ENCODE peak calls at places on chromosomes 4 and X, in nine cellular contexts. One of them, this sample, is unnamed.

GRCh38 chr4:156594619-156595018 is 377.0 kb downstream of the PDGFC start:
- DNase-seq in thyroid gland: peak
- DNase-seq in SK-MEL-5: peak
- DNase-seq in activated CD4-positive, alpha-beta T cell treated with anti-CD3 and anti-CD28 coated beads, Interleukin-2, amount 50 U/mL, for 1 hour: no peak
- DNase-seq in cortex of kidney: no peak
- DNase-seq in small intestine: no peak
- DNase-seq in posterior cingulate gyrus: peak
- DNase-seq in ovary: no peak
- DNase-seq in H7: no peak
- DNase-seq in this sample: no peak

GRCh38 chrX:13090261-13091110 is 46.1 kb upstream of the FAM9C start:
- DNase-seq in thyroid gland: no peak
- DNase-seq in SK-MEL-5: peak
- DNase-seq in activated CD4-positive, alpha-beta T cell treated with anti-CD3 and anti-CD28 coated beads, Interleukin-2, amount 50 U/mL, for 1 hour: no peak
- DNase-seq in cortex of kidney: no peak
- DNase-seq in small intestine: no peak
- DNase-seq in posterior cingulate gyrus: no peak
- DNase-seq in ovary: no peak
- DNase-seq in H7: no peak
- DNase-seq in this sample: peak

GRCh38 chr4:42953316-42953715 is 60.8 kb downstream of the GRXCR1 start:
- DNase-seq in thyroid gland: no peak
- DNase-seq in SK-MEL-5: peak
- DNase-seq in activated CD4-positive, alpha-beta T cell treated with anti-CD3 and anti-CD28 coated beads, Interleukin-2, amount 50 U/mL, for 1 hour: no peak
- DNase-seq in cortex of kidney: no peak
- DNase-seq in small intestine: no peak
- DNase-seq in posterior cingulate gyrus: no peak
- DNase-seq in ovary: no peak
- DNase-seq in H7: no peak
- DNase-seq in this sample: no peak

GRCh38 chr4:113436360-113436759 is 325.2 kb downstream of the CAMK2D start:
- DNase-seq in thyroid gland: no peak
- DNase-seq in SK-MEL-5: peak
- DNase-seq in activated CD4-positive, alpha-beta T cell treated with anti-CD3 and anti-CD28 coated beads, Interleukin-2, amount 50 U/mL, for 1 hour: no peak
- DNase-seq in cortex of kidney: no peak
- DNase-seq in small intestine: no peak
- DNase-seq in posterior cingulate gyrus: no peak
- DNase-seq in ovary: no peak
- DNase-seq in H7: no peak
- DNase-seq in this sample: no peak

GRCh38 chrX:105608745-105609144 is 213.6 kb upstream of the NRK start:
- DNase-seq in thyroid gland: no peak
- DNase-seq in SK-MEL-5: no peak
- DNase-seq in activated CD4-positive, alpha-beta T cell treated with anti-CD3 and anti-CD28 coated beads, Interleukin-2, amount 50 U/mL, for 1 hour: no peak
- DNase-seq in cortex of kidney: no peak
- DNase-seq in small intestine: no peak
- DNase-seq in posterior cingulate gyrus: no peak
- DNase-seq in ovary: no peak
- DNase-seq in H7: no peak
- DNase-seq in this sample: no peak

GRCh38 chr4:98387345-98388017 is 126.3 kb downstream of the RAP1GDS1 start:
- DNase-seq in thyroid gland: no peak
- DNase-seq in SK-MEL-5: no peak
- DNase-seq in activated CD4-positive, alpha-beta T cell treated with anti-CD3 and anti-CD28 coated beads, Interleukin-2, amount 50 U/mL, for 1 hour: no peak
- DNase-seq in cortex of kidney: no peak
- DNase-seq in small intestine: no peak
- DNase-seq in posterior cingulate gyrus: no peak
- DNase-seq in ovary: no peak
- DNase-seq in H7: no peak
- DNase-seq in this sample: no peak

GRCh38 chr4:98261291-98262271 is at the start of gene RAP1GDS1:
- DNase-seq in thyroid gland: peak
- DNase-seq in SK-MEL-5: peak
- DNase-seq in activated CD4-positive, alpha-beta T cell treated with anti-CD3 and anti-CD28 coated beads, Interleukin-2, amount 50 U/mL, for 1 hour: peak
- DNase-seq in cortex of kidney: peak
- DNase-seq in small intestine: peak
- DNase-seq in posterior cingulate gyrus: peak
- DNase-seq in ovary: no peak
- DNase-seq in H7: peak
- DNase-seq in this sample: peak

GRCh38 chrX:11770320-11770719 is 12.3 kb downstream of the MSL3 start:
- DNase-seq in thyroid gland: peak
- DNase-seq in SK-MEL-5: peak
- DNase-seq in activated CD4-positive, alpha-beta T cell treated with anti-CD3 and anti-CD28 coated beads, Interleukin-2, amount 50 U/mL, for 1 hour: peak
- DNase-seq in cortex of kidney: no peak
- DNase-seq in small intestine: peak
- DNase-seq in posterior cingulate gyrus: peak
- DNase-seq in ovary: peak
- DNase-seq in H7: peak
- DNase-seq in this sample: peak

GRCh38 chr4:186264660-186265059 is 1.3 kb upstream of the F11 start:
- DNase-seq in thyroid gland: no peak
- DNase-seq in SK-MEL-5: no peak
- DNase-seq in activated CD4-positive, alpha-beta T cell treated with anti-CD3 and anti-CD28 coated beads, Interleukin-2, amount 50 U/mL, for 1 hour: no peak
- DNase-seq in cortex of kidney: no peak
- DNase-seq in small intestine: no peak
- DNase-seq in posterior cingulate gyrus: no peak
- DNase-seq in ovary: no peak
- DNase-seq in H7: no peak
- DNase-seq in this sample: no peak

GRCh38 chrX:123175366-123176122 is 8.5 kb upstream of the GRIA3 start:
- DNase-seq in thyroid gland: no peak
- DNase-seq in SK-MEL-5: no peak
- DNase-seq in activated CD4-positive, alpha-beta T cell treated with anti-CD3 and anti-CD28 coated beads, Interleukin-2, amount 50 U/mL, for 1 hour: no peak
- DNase-seq in cortex of kidney: no peak
- DNase-seq in small intestine: no peak
- DNase-seq in posterior cingulate gyrus: no peak
- DNase-seq in ovary: no peak
- DNase-seq in H7: peak
- DNase-seq in this sample: no peak

GRCh38 chr4:101356928-101357327 is 9.6 kb upstream of the PPP3CA start:
- DNase-seq in thyroid gland: peak
- DNase-seq in SK-MEL-5: no peak
- DNase-seq in activated CD4-positive, alpha-beta T cell treated with anti-CD3 and anti-CD28 coated beads, Interleukin-2, amount 50 U/mL, for 1 hour: no peak
- DNase-seq in cortex of kidney: no peak
- DNase-seq in small intestine: peak
- DNase-seq in posterior cingulate gyrus: no peak
- DNase-seq in ovary: no peak
- DNase-seq in H7: no peak
- DNase-seq in this sample: no peak

GRCh38 chr4:54290980-54291379 is 61.9 kb downstream of the PDGFRA start:
- DNase-seq in thyroid gland: no peak
- DNase-seq in SK-MEL-5: no peak
- DNase-seq in activated CD4-positive, alpha-beta T cell treated with anti-CD3 and anti-CD28 coated beads, Interleukin-2, amount 50 U/mL, for 1 hour: no peak
- DNase-seq in cortex of kidney: no peak
- DNase-seq in small intestine: no peak
- DNase-seq in posterior cingulate gyrus: no peak
- DNase-seq in ovary: no peak
- DNase-seq in H7: no peak
- DNase-seq in this sample: no peak

GRCh38 chr4:31193516-31193915 is 473.3 kb downstream of the PCDH7 start:
- DNase-seq in thyroid gland: no peak
- DNase-seq in SK-MEL-5: no peak
- DNase-seq in activated CD4-positive, alpha-beta T cell treated with anti-CD3 and anti-CD28 coated beads, Interleukin-2, amount 50 U/mL, for 1 hour: no peak
- DNase-seq in cortex of kidney: no peak
- DNase-seq in small intestine: peak
- DNase-seq in posterior cingulate gyrus: no peak
- DNase-seq in ovary: no peak
- DNase-seq in H7: no peak
- DNase-seq in this sample: no peak

GRCh38 chrX:40098264-40099045 is 697 bp upstream of the BCOR start:
- DNase-seq in thyroid gland: peak
- DNase-seq in SK-MEL-5: peak
- DNase-seq in activated CD4-positive, alpha-beta T cell treated with anti-CD3 and anti-CD28 coated beads, Interleukin-2, amount 50 U/mL, for 1 hour: peak
- DNase-seq in cortex of kidney: no peak
- DNase-seq in small intestine: no peak
- DNase-seq in posterior cingulate gyrus: no peak
- DNase-seq in ovary: peak
- DNase-seq in H7: peak
- DNase-seq in this sample: peak

GRCh38 chrX:73262991-73263390 is 48.3 kb upstream of the NAP1L2 start:
- DNase-seq in thyroid gland: no peak
- DNase-seq in SK-MEL-5: peak
- DNase-seq in activated CD4-positive, alpha-beta T cell treated with anti-CD3 and anti-CD28 coated beads, Interleukin-2, amount 50 U/mL, for 1 hour: no peak
- DNase-seq in cortex of kidney: no peak
- DNase-seq in small intestine: no peak
- DNase-seq in posterior cingulate gyrus: no peak
- DNase-seq in ovary: no peak
- DNase-seq in H7: peak
- DNase-seq in this sample: no peak

GRCh38 chr4:82042042-82042441 is 331.7 kb downstream of the HNRNPD start:
- DNase-seq in thyroid gland: no peak
- DNase-seq in SK-MEL-5: no peak
- DNase-seq in activated CD4-positive, alpha-beta T cell treated with anti-CD3 and anti-CD28 coated beads, Interleukin-2, amount 50 U/mL, for 1 hour: no peak
- DNase-seq in cortex of kidney: no peak
- DNase-seq in small intestine: no peak
- DNase-seq in posterior cingulate gyrus: no peak
- DNase-seq in ovary: no peak
- DNase-seq in H7: no peak
- DNase-seq in this sample: no peak

GRCh38 chr4:163554870-163555465 is 60.5 kb downstream of the TMA16 start:
- DNase-seq in thyroid gland: no peak
- DNase-seq in SK-MEL-5: peak
- DNase-seq in activated CD4-positive, alpha-beta T cell treated with anti-CD3 and anti-CD28 coated beads, Interleukin-2, amount 50 U/mL, for 1 hour: no peak
- DNase-seq in cortex of kidney: no peak
- DNase-seq in small intestine: peak
- DNase-seq in posterior cingulate gyrus: no peak
- DNase-seq in ovary: no peak
- DNase-seq in H7: peak
- DNase-seq in this sample: no peak

GRCh38 chr4:40976343-40976742 is 226.6 kb downstream of the NSUN7 start:
- DNase-seq in thyroid gland: peak
- DNase-seq in SK-MEL-5: peak
- DNase-seq in activated CD4-positive, alpha-beta T cell treated with anti-CD3 and anti-CD28 coated beads, Interleukin-2, amount 50 U/mL, for 1 hour: no peak
- DNase-seq in cortex of kidney: no peak
- DNase-seq in small intestine: peak
- DNase-seq in posterior cingulate gyrus: no peak
- DNase-seq in ovary: no peak
- DNase-seq in H7: peak
- DNase-seq in this sample: no peak

GRCh38 chr4:101211146-101211553 is 136.2 kb downstream of the PPP3CA start:
- DNase-seq in thyroid gland: no peak
- DNase-seq in SK-MEL-5: no peak
- DNase-seq in activated CD4-positive, alpha-beta T cell treated with anti-CD3 and anti-CD28 coated beads, Interleukin-2, amount 50 U/mL, for 1 hour: no peak
- DNase-seq in cortex of kidney: no peak
- DNase-seq in small intestine: peak
- DNase-seq in posterior cingulate gyrus: no peak
- DNase-seq in ovary: no peak
- DNase-seq in H7: no peak
- DNase-seq in this sample: no peak

GRCh38 chrX:66931713-66932112 is 292.8 kb upstream of the EDA2R start:
- DNase-seq in thyroid gland: no peak
- DNase-seq in SK-MEL-5: no peak
- DNase-seq in activated CD4-positive, alpha-beta T cell treated with anti-CD3 and anti-CD28 coated beads, Interleukin-2, amount 50 U/mL, for 1 hour: no peak
- DNase-seq in cortex of kidney: no peak
- DNase-seq in small intestine: no peak
- DNase-seq in posterior cingulate gyrus: no peak
- DNase-seq in ovary: no peak
- DNase-seq in H7: no peak
- DNase-seq in this sample: no peak

GRCh38 chrX:39813631-39814246 is 284.0 kb downstream of the BCOR start:
- DNase-seq in thyroid gland: peak
- DNase-seq in SK-MEL-5: no peak
- DNase-seq in activated CD4-positive, alpha-beta T cell treated with anti-CD3 and anti-CD28 coated beads, Interleukin-2, amount 50 U/mL, for 1 hour: no peak
- DNase-seq in cortex of kidney: no peak
- DNase-seq in small intestine: peak
- DNase-seq in posterior cingulate gyrus: peak
- DNase-seq in ovary: peak
- DNase-seq in H7: no peak
- DNase-seq in this sample: peak

GRCh38 chr4:74446193-74446868 is 1.4 kb downstream of the AREG start:
- DNase-seq in thyroid gland: no peak
- DNase-seq in SK-MEL-5: no peak
- DNase-seq in activated CD4-positive, alpha-beta T cell treated with anti-CD3 and anti-CD28 coated beads, Interleukin-2, amount 50 U/mL, for 1 hour: no peak
- DNase-seq in cortex of kidney: no peak
- DNase-seq in small intestine: no peak
- DNase-seq in posterior cingulate gyrus: no peak
- DNase-seq in ovary: no peak
- DNase-seq in H7: no peak
- DNase-seq in this sample: no peak

GRCh38 chr4:150986085-150986484 is 29.0 kb downstream of the LRBA start:
- DNase-seq in thyroid gland: no peak
- DNase-seq in SK-MEL-5: no peak
- DNase-seq in activated CD4-positive, alpha-beta T cell treated with anti-CD3 and anti-CD28 coated beads, Interleukin-2, amount 50 U/mL, for 1 hour: no peak
- DNase-seq in cortex of kidney: no peak
- DNase-seq in small intestine: no peak
- DNase-seq in posterior cingulate gyrus: no peak
- DNase-seq in ovary: no peak
- DNase-seq in H7: no peak
- DNase-seq in this sample: no peak

GRCh38 chr4:34720563-34720962 is 1523.8 kb downstream of the ARAP2 start:
- DNase-seq in thyroid gland: no peak
- DNase-seq in SK-MEL-5: peak
- DNase-seq in activated CD4-positive, alpha-beta T cell treated with anti-CD3 and anti-CD28 coated beads, Interleukin-2, amount 50 U/mL, for 1 hour: no peak
- DNase-seq in cortex of kidney: no peak
- DNase-seq in small intestine: no peak
- DNase-seq in posterior cingulate gyrus: no peak
- DNase-seq in ovary: no peak
- DNase-seq in H7: peak
- DNase-seq in this sample: no peak

GRCh38 chr4:1806596-1807257 is 13.6 kb downstream of the FGFR3 start:
- DNase-seq in thyroid gland: no peak
- DNase-seq in SK-MEL-5: no peak
- DNase-seq in activated CD4-positive, alpha-beta T cell treated with anti-CD3 and anti-CD28 coated beads, Interleukin-2, amount 50 U/mL, for 1 hour: no peak
- DNase-seq in cortex of kidney: no peak
- DNase-seq in small intestine: no peak
- DNase-seq in posterior cingulate gyrus: no peak
- DNase-seq in ovary: no peak
- DNase-seq in H7: no peak
- DNase-seq in this sample: no peak

GRCh38 chrX:31223817-31224216 is 152.0 kb upstream of the FTHL17 start:
- DNase-seq in thyroid gland: no peak
- DNase-seq in SK-MEL-5: peak
- DNase-seq in activated CD4-positive, alpha-beta T cell treated with anti-CD3 and anti-CD28 coated beads, Interleukin-2, amount 50 U/mL, for 1 hour: no peak
- DNase-seq in cortex of kidney: no peak
- DNase-seq in small intestine: no peak
- DNase-seq in posterior cingulate gyrus: no peak
- DNase-seq in ovary: no peak
- DNase-seq in H7: no peak
- DNase-seq in this sample: no peak

GRCh38 chr4:148778980-148779675 is 336.9 kb upstream of the NR3C2 start:
- DNase-seq in thyroid gland: no peak
- DNase-seq in SK-MEL-5: no peak
- DNase-seq in activated CD4-positive, alpha-beta T cell treated with anti-CD3 and anti-CD28 coated beads, Interleukin-2, amount 50 U/mL, for 1 hour: no peak
- DNase-seq in cortex of kidney: no peak
- DNase-seq in small intestine: no peak
- DNase-seq in posterior cingulate gyrus: no peak
- DNase-seq in ovary: no peak
- DNase-seq in H7: no peak
- DNase-seq in this sample: no peak

GRCh38 chr4:19539192-19539591 is 712.5 kb upstream of the SLIT2 start:
- DNase-seq in thyroid gland: no peak
- DNase-seq in SK-MEL-5: no peak
- DNase-seq in activated CD4-positive, alpha-beta T cell treated with anti-CD3 and anti-CD28 coated beads, Interleukin-2, amount 50 U/mL, for 1 hour: no peak
- DNase-seq in cortex of kidney: no peak
- DNase-seq in small intestine: no peak
- DNase-seq in posterior cingulate gyrus: no peak
- DNase-seq in ovary: no peak
- DNase-seq in H7: no peak
- DNase-seq in this sample: no peak

This sample was measured in caudate nucleus.